ENCODE peak calls at places on chromosomes 6 and 20, in seven cellular contexts. One of them, this sample, is unnamed.

GRCh38 chr6:105786890-105787655 is 299.1 kb upstream of the PRDM1 start:
- DNase-seq in CD4-positive, CD25-positive, alpha-beta regulatory T cell: no peak
- DNase-seq in Panc1: no peak
- DNase-seq in mammary epithelial cell: no peak
- DNase-seq in thoracic aorta: no peak
- DNase-seq in H1: no peak
- DNase-seq in aorta: no peak
- DNase-seq in this sample: no peak

GRCh38 chr20:327946-328563 is 2.7 kb downstream of the SOX12 start:
- DNase-seq in CD4-positive, CD25-positive, alpha-beta regulatory T cell: no peak
- DNase-seq in Panc1: no peak
- DNase-seq in mammary epithelial cell: no peak
- DNase-seq in thoracic aorta: no peak
- DNase-seq in H1: no peak
- DNase-seq in aorta: peak
- DNase-seq in this sample: no peak

GRCh38 chr6:84019812-84020211 is 13.8 kb upstream of the MRAP2 start:
- DNase-seq in CD4-positive, CD25-positive, alpha-beta regulatory T cell: no peak
- DNase-seq in Panc1: no peak
- DNase-seq in mammary epithelial cell: no peak
- DNase-seq in thoracic aorta: no peak
- DNase-seq in H1: no peak
- DNase-seq in aorta: no peak
- DNase-seq in this sample: no peak

GRCh38 chr6:66993272-66993671 is 1286.2 kb upstream of the EYS start:
- DNase-seq in CD4-positive, CD25-positive, alpha-beta regulatory T cell: no peak
- DNase-seq in Panc1: no peak
- DNase-seq in mammary epithelial cell: no peak
- DNase-seq in thoracic aorta: no peak
- DNase-seq in H1: no peak
- DNase-seq in aorta: no peak
- DNase-seq in this sample: no peak

GRCh38 chr20:58889334-58890072 is 37.0 kb downstream of the GNAS start:
- DNase-seq in CD4-positive, CD25-positive, alpha-beta regulatory T cell: no peak
- DNase-seq in Panc1: no peak
- DNase-seq in mammary epithelial cell: no peak
- DNase-seq in thoracic aorta: no peak
- DNase-seq in H1: no peak
- DNase-seq in aorta: peak
- DNase-seq in this sample: no peak

GRCh38 chr6:120671519-120671918 is 662.8 kb downstream of the TBC1D32 start:
- DNase-seq in CD4-positive, CD25-positive, alpha-beta regulatory T cell: no peak
- DNase-seq in Panc1: no peak
- DNase-seq in mammary epithelial cell: no peak
- DNase-seq in thoracic aorta: no peak
- DNase-seq in H1: peak
- DNase-seq in aorta: no peak
- DNase-seq in this sample: no peak

GRCh38 chr6:53894086-53894485 is 99.3 kb downstream of the LRRC1 start:
- DNase-seq in CD4-positive, CD25-positive, alpha-beta regulatory T cell: no peak
- DNase-seq in Panc1: no peak
- DNase-seq in mammary epithelial cell: peak
- DNase-seq in thoracic aorta: no peak
- DNase-seq in H1: no peak
- DNase-seq in aorta: no peak
- DNase-seq in this sample: peak

GRCh38 chr20:18504479-18505060 is 3.2 kb upstream of the SEC23B start:
- DNase-seq in CD4-positive, CD25-positive, alpha-beta regulatory T cell: no peak
- DNase-seq in Panc1: no peak
- DNase-seq in mammary epithelial cell: no peak
- DNase-seq in thoracic aorta: peak
- DNase-seq in H1: no peak
- DNase-seq in aorta: peak
- DNase-seq in this sample: no peak

GRCh38 chr20:16699287-16699686 is 30.5 kb upstream of the SNRPB2 start:
- DNase-seq in CD4-positive, CD25-positive, alpha-beta regulatory T cell: no peak
- DNase-seq in Panc1: no peak
- DNase-seq in mammary epithelial cell: no peak
- DNase-seq in thoracic aorta: no peak
- DNase-seq in H1: no peak
- DNase-seq in aorta: no peak
- DNase-seq in this sample: no peak

GRCh38 chr20:34978092-34978744 is 22.6 kb downstream of the MYH7B start:
- DNase-seq in CD4-positive, CD25-positive, alpha-beta regulatory T cell: no peak
- DNase-seq in Panc1: no peak
- DNase-seq in mammary epithelial cell: no peak
- DNase-seq in thoracic aorta: no peak
- DNase-seq in H1: no peak
- DNase-seq in aorta: no peak
- DNase-seq in this sample: no peak

GRCh38 chr6:129679758-129680157 is 30.2 kb downstream of the ARHGAP18 start:
- DNase-seq in CD4-positive, CD25-positive, alpha-beta regulatory T cell: no peak
- DNase-seq in Panc1: no peak
- DNase-seq in mammary epithelial cell: no peak
- DNase-seq in thoracic aorta: no peak
- DNase-seq in H1: no peak
- DNase-seq in aorta: no peak
- DNase-seq in this sample: no peak

GRCh38 chr20:51094221-51094620 is 71.3 kb upstream of the KCNG1 start:
- DNase-seq in CD4-positive, CD25-positive, alpha-beta regulatory T cell: no peak
- DNase-seq in Panc1: no peak
- DNase-seq in mammary epithelial cell: no peak
- DNase-seq in thoracic aorta: no peak
- DNase-seq in H1: no peak
- DNase-seq in aorta: no peak
- DNase-seq in this sample: no peak

GRCh38 chr20:11726021-11726420 is 191.7 kb upstream of the BTBD3 start:
- DNase-seq in CD4-positive, CD25-positive, alpha-beta regulatory T cell: no peak
- DNase-seq in Panc1: no peak
- DNase-seq in mammary epithelial cell: no peak
- DNase-seq in thoracic aorta: no peak
- DNase-seq in H1: no peak
- DNase-seq in aorta: no peak
- DNase-seq in this sample: no peak

GRCh38 chr6:56852611-56853010 is 102.3 kb upstream of the BEND6 start:
- DNase-seq in CD4-positive, CD25-positive, alpha-beta regulatory T cell: no peak
- DNase-seq in Panc1: no peak
- DNase-seq in mammary epithelial cell: no peak
- DNase-seq in thoracic aorta: no peak
- DNase-seq in H1: no peak
- DNase-seq in aorta: no peak
- DNase-seq in this sample: no peak

GRCh38 chr6:153167026-153167891 is 36.2 kb upstream of the RGS17 start:
- DNase-seq in CD4-positive, CD25-positive, alpha-beta regulatory T cell: no peak
- DNase-seq in Panc1: peak
- DNase-seq in mammary epithelial cell: peak
- DNase-seq in thoracic aorta: no peak
- DNase-seq in H1: no peak
- DNase-seq in aorta: no peak
- DNase-seq in this sample: no peak

GRCh38 chr6:119129148-119129967 is 50.9 kb upstream of the FAM184A start:
- DNase-seq in CD4-positive, CD25-positive, alpha-beta regulatory T cell: peak
- DNase-seq in Panc1: peak
- DNase-seq in mammary epithelial cell: peak
- DNase-seq in thoracic aorta: no peak
- DNase-seq in H1: peak
- DNase-seq in aorta: no peak
- DNase-seq in this sample: peak

GRCh38 chr6:119187596-119187995 is 109.1 kb upstream of the FAM184A start:
- DNase-seq in CD4-positive, CD25-positive, alpha-beta regulatory T cell: no peak
- DNase-seq in Panc1: no peak
- DNase-seq in mammary epithelial cell: no peak
- DNase-seq in thoracic aorta: no peak
- DNase-seq in H1: no peak
- DNase-seq in aorta: no peak
- DNase-seq in this sample: no peak

GRCh38 chr20:51800132-51800721 is 2.1 kb downstream of the SALL4 start:
- DNase-seq in CD4-positive, CD25-positive, alpha-beta regulatory T cell: peak
- DNase-seq in Panc1: peak
- DNase-seq in mammary epithelial cell: peak
- DNase-seq in thoracic aorta: no peak
- DNase-seq in H1: peak
- DNase-seq in aorta: peak
- DNase-seq in this sample: no peak

GRCh38 chr6:148379966-148380653 is 37.5 kb downstream of the SASH1 start:
- DNase-seq in CD4-positive, CD25-positive, alpha-beta regulatory T cell: no peak
- DNase-seq in Panc1: no peak
- DNase-seq in mammary epithelial cell: no peak
- DNase-seq in thoracic aorta: no peak
- DNase-seq in H1: no peak
- DNase-seq in aorta: no peak
- DNase-seq in this sample: no peak

GRCh38 chr6:122806290-122806689 is 17.2 kb downstream of the SMPDL3A start:
- DNase-seq in CD4-positive, CD25-positive, alpha-beta regulatory T cell: no peak
- DNase-seq in Panc1: no peak
- DNase-seq in mammary epithelial cell: no peak
- DNase-seq in thoracic aorta: no peak
- DNase-seq in H1: no peak
- DNase-seq in aorta: no peak
- DNase-seq in this sample: no peak

GRCh38 chr20:57707849-57708693 is 1.7 kb downstream of the PMEPA1 start:
- DNase-seq in CD4-positive, CD25-positive, alpha-beta regulatory T cell: no peak
- DNase-seq in Panc1: no peak
- DNase-seq in mammary epithelial cell: no peak
- DNase-seq in thoracic aorta: no peak
- DNase-seq in H1: no peak
- DNase-seq in aorta: no peak
- DNase-seq in this sample: no peak

GRCh38 chr20:57707320-57707719 is 2.5 kb downstream of the PMEPA1 start:
- DNase-seq in CD4-positive, CD25-positive, alpha-beta regulatory T cell: no peak
- DNase-seq in Panc1: no peak
- DNase-seq in mammary epithelial cell: no peak
- DNase-seq in thoracic aorta: no peak
- DNase-seq in H1: no peak
- DNase-seq in aorta: no peak
- DNase-seq in this sample: peak

GRCh38 chr20:57709823-57710799 is at the start of gene PMEPA1:
- DNase-seq in CD4-positive, CD25-positive, alpha-beta regulatory T cell: peak
- DNase-seq in Panc1: no peak
- DNase-seq in mammary epithelial cell: peak
- DNase-seq in thoracic aorta: peak
- DNase-seq in H1: peak
- DNase-seq in aorta: peak
- DNase-seq in this sample: peak

GRCh38 chr20:57710841-57711240 is 1.0 kb upstream of the PMEPA1 start:
- DNase-seq in CD4-positive, CD25-positive, alpha-beta regulatory T cell: no peak
- DNase-seq in Panc1: no peak
- DNase-seq in mammary epithelial cell: no peak
- DNase-seq in thoracic aorta: no peak
- DNase-seq in H1: no peak
- DNase-seq in aorta: no peak
- DNase-seq in this sample: no peak

GRCh38 chr20:57708694-57709673 is 831 bp downstream of the PMEPA1 start:
- DNase-seq in CD4-positive, CD25-positive, alpha-beta regulatory T cell: peak
- DNase-seq in Panc1: no peak
- DNase-seq in mammary epithelial cell: no peak
- DNase-seq in thoracic aorta: no peak
- DNase-seq in H1: no peak
- DNase-seq in aorta: peak
- DNase-seq in this sample: no peak
- H3K4me3 ChIP-seq in CD4-positive, CD25-positive, alpha-beta regulatory T cell: no peak
- H3K4me3 ChIP-seq in Panc1: peak
- H3K4me3 ChIP-seq in mammary epithelial cell: peak
- H3K4me3 ChIP-seq in thoracic aorta: peak
- H3K4me3 ChIP-seq in H1: peak
- H3K4me3 ChIP-seq in aorta: peak
- H3K4me3 ChIP-seq in this sample: peak

GRCh38 chr20:41306061-41306727 is 11.3 kb downstream of the ZHX3 start:
- DNase-seq in CD4-positive, CD25-positive, alpha-beta regulatory T cell: no peak
- DNase-seq in Panc1: no peak
- DNase-seq in mammary epithelial cell: no peak
- DNase-seq in thoracic aorta: no peak
- DNase-seq in H1: no peak
- DNase-seq in aorta: no peak
- DNase-seq in this sample: no peak
- H3K4me3 ChIP-seq in CD4-positive, CD25-positive, alpha-beta regulatory T cell: no peak
- H3K4me3 ChIP-seq in Panc1: no peak
- H3K4me3 ChIP-seq in mammary epithelial cell: no peak
- H3K4me3 ChIP-seq in thoracic aorta: no peak
- H3K4me3 ChIP-seq in H1: no peak
- H3K4me3 ChIP-seq in aorta: no peak
- H3K4me3 ChIP-seq in this sample: no peak

GRCh38 chr6:28544211-28544610 is 18.5 kb downstream of the GPX5 start:
- DNase-seq in CD4-positive, CD25-positive, alpha-beta regulatory T cell: no peak
- DNase-seq in Panc1: no peak
- DNase-seq in mammary epithelial cell: no peak
- DNase-seq in thoracic aorta: no peak
- DNase-seq in H1: peak
- DNase-seq in aorta: no peak
- DNase-seq in this sample: no peak

GRCh38 chr6:28543671-28544131 is 18.0 kb downstream of the GPX5 start:
- DNase-seq in CD4-positive, CD25-positive, alpha-beta regulatory T cell: no peak
- DNase-seq in Panc1: no peak
- DNase-seq in mammary epithelial cell: no peak
- DNase-seq in thoracic aorta: no peak
- DNase-seq in H1: peak
- DNase-seq in aorta: no peak
- DNase-seq in this sample: no peak

GRCh38 chr6:28545955-28546354 is 20.3 kb downstream of the GPX5 start:
- DNase-seq in CD4-positive, CD25-positive, alpha-beta regulatory T cell: no peak
- DNase-seq in Panc1: no peak
- DNase-seq in mammary epithelial cell: no peak
- DNase-seq in thoracic aorta: no peak
- DNase-seq in H1: no peak
- DNase-seq in aorta: no peak
- DNase-seq in this sample: no peak

GRCh38 chr6:28542440-28543293 is 17.0 kb downstream of the GPX5 start:
- DNase-seq in CD4-positive, CD25-positive, alpha-beta regulatory T cell: peak
- DNase-seq in Panc1: peak
- DNase-seq in mammary epithelial cell: peak
- DNase-seq in thoracic aorta: no peak
- DNase-seq in H1: peak
- DNase-seq in aorta: no peak
- DNase-seq in this sample: peak

GRCh38 chr6:28541996-28542395 is 16.3 kb downstream of the GPX5 start:
- DNase-seq in CD4-positive, CD25-positive, alpha-beta regulatory T cell: no peak
- DNase-seq in Panc1: no peak
- DNase-seq in mammary epithelial cell: no peak
- DNase-seq in thoracic aorta: no peak
- DNase-seq in H1: no peak
- DNase-seq in aorta: no peak
- DNase-seq in this sample: no peak
- H3K4me3 ChIP-seq in CD4-positive, CD25-positive, alpha-beta regulatory T cell: no peak
- H3K4me3 ChIP-seq in Panc1: peak
- H3K4me3 ChIP-seq in mammary epithelial cell: peak
- H3K4me3 ChIP-seq in thoracic aorta: no peak
- H3K4me3 ChIP-seq in H1: peak
- H3K4me3 ChIP-seq in aorta: no peak
- H3K4me3 ChIP-seq in this sample: no peak

GRCh38 chr6:44456070-44456965 is 68.8 kb downstream of the CDC5L start:
- DNase-seq in CD4-positive, CD25-positive, alpha-beta regulatory T cell: peak
- DNase-seq in Panc1: no peak
- DNase-seq in mammary epithelial cell: peak
- DNase-seq in thoracic aorta: no peak
- DNase-seq in H1: no peak
- DNase-seq in aorta: no peak
- DNase-seq in this sample: peak
- H3K4me3 ChIP-seq in CD4-positive, CD25-positive, alpha-beta regulatory T cell: no peak
- H3K4me3 ChIP-seq in Panc1: no peak
- H3K4me3 ChIP-seq in mammary epithelial cell: no peak
- H3K4me3 ChIP-seq in thoracic aorta: peak
- H3K4me3 ChIP-seq in H1: no peak
- H3K4me3 ChIP-seq in aorta: no peak
- H3K4me3 ChIP-seq in this sample: no peak

This sample was measured in Jurkat, Clone E6-1.